ENCODE peak calls at places on chromosomes 3 and 15, in ten cellular contexts. One of them, this sample, is unnamed.

GRCh38 chr15:73283341-73283962 is 85.3 kb downstream of the HCN4 start:
- DNase-seq in SW480: no peak
- DNase-seq in GDM1: no peak
- DNase-seq in G401: peak; percentile 67
- DNase-seq in WTC11: no peak
- DNase-seq in right atrium auricular region: no peak
- DNase-seq in brain microvascular endothelial cell: no peak
- DNase-seq in HS-5: no peak
- DNase-seq in activated T-cell treated with anti-CD3 and anti-CD28 coated beads, Interleukin-2, amount 50 U/mL, for 24 hours: no peak
- DNase-seq in AG09309: no peak
- DNase-seq in this sample: no peak

GRCh38 chr3:39327053-39327745 is 2.3 kb upstream of the CCR8 start:
- DNase-seq in SW480: no peak
- DNase-seq in GDM1: no peak
- DNase-seq in G401: no peak
- DNase-seq in WTC11: no peak
- DNase-seq in right atrium auricular region: no peak
- DNase-seq in brain microvascular endothelial cell: no peak
- DNase-seq in HS-5: no peak
- DNase-seq in activated T-cell treated with anti-CD3 and anti-CD28 coated beads, Interleukin-2, amount 50 U/mL, for 24 hours: no peak
- DNase-seq in AG09309: no peak
- DNase-seq in this sample: no peak

GRCh38 chr3:186044973-186045372 is 63.9 kb downstream of the ETV5 start:
- DNase-seq in SW480: no peak
- DNase-seq in GDM1: no peak
- DNase-seq in G401: no peak
- DNase-seq in WTC11: no peak
- DNase-seq in right atrium auricular region: no peak
- DNase-seq in brain microvascular endothelial cell: no peak
- DNase-seq in HS-5: no peak
- DNase-seq in activated T-cell treated with anti-CD3 and anti-CD28 coated beads, Interleukin-2, amount 50 U/mL, for 24 hours: no peak
- DNase-seq in AG09309: no peak
- DNase-seq in this sample: no peak

GRCh38 chr15:101306341-101307047 is 11.4 kb upstream of the SNRPA1 start:
- DNase-seq in SW480: no peak
- DNase-seq in GDM1: no peak
- DNase-seq in G401: no peak
- DNase-seq in WTC11: no peak
- DNase-seq in right atrium auricular region: peak; percentile 32
- DNase-seq in brain microvascular endothelial cell: no peak
- DNase-seq in HS-5: no peak
- DNase-seq in activated T-cell treated with anti-CD3 and anti-CD28 coated beads, Interleukin-2, amount 50 U/mL, for 24 hours: peak; percentile 14
- DNase-seq in AG09309: no peak
- DNase-seq in this sample: peak; percentile 27

GRCh38 chr3:185744997-185745843 is 79.6 kb downstream of the IGF2BP2 start:
- DNase-seq in SW480: no peak
- DNase-seq in GDM1: peak; percentile 58
- DNase-seq in G401: no peak
- DNase-seq in WTC11: no peak
- DNase-seq in right atrium auricular region: no peak
- DNase-seq in brain microvascular endothelial cell: peak; percentile 97
- DNase-seq in HS-5: peak; percentile 84
- DNase-seq in activated T-cell treated with anti-CD3 and anti-CD28 coated beads, Interleukin-2, amount 50 U/mL, for 24 hours: no peak
- DNase-seq in AG09309: peak; percentile 52
- DNase-seq in this sample: peak; percentile 47

GRCh38 chr3:78880588-78881461 is 887.0 kb downstream of the ROBO1 start:
- DNase-seq in SW480: no peak
- DNase-seq in GDM1: no peak
- DNase-seq in G401: peak; percentile 82
- DNase-seq in WTC11: no peak
- DNase-seq in right atrium auricular region: no peak
- DNase-seq in brain microvascular endothelial cell: no peak
- DNase-seq in HS-5: no peak
- DNase-seq in activated T-cell treated with anti-CD3 and anti-CD28 coated beads, Interleukin-2, amount 50 U/mL, for 24 hours: no peak
- DNase-seq in AG09309: no peak
- DNase-seq in this sample: no peak

GRCh38 chr3:98901032-98901464 is 447 bp downstream of the DCBLD2 start:
- DNase-seq in SW480: peak; percentile 63
- DNase-seq in GDM1: no peak
- DNase-seq in G401: peak; percentile 62
- DNase-seq in WTC11: peak; percentile 70
- DNase-seq in right atrium auricular region: peak; percentile 68
- DNase-seq in brain microvascular endothelial cell: peak; percentile 48
- DNase-seq in HS-5: no peak
- DNase-seq in activated T-cell treated with anti-CD3 and anti-CD28 coated beads, Interleukin-2, amount 50 U/mL, for 24 hours: no peak
- DNase-seq in AG09309: no peak
- DNase-seq in this sample: peak; percentile 89

GRCh38 chr3:60600848-60601247 is 650.4 kb downstream of the FHIT start:
- DNase-seq in SW480: no peak
- DNase-seq in GDM1: no peak
- DNase-seq in G401: no peak
- DNase-seq in WTC11: no peak
- DNase-seq in right atrium auricular region: no peak
- DNase-seq in brain microvascular endothelial cell: no peak
- DNase-seq in HS-5: no peak
- DNase-seq in activated T-cell treated with anti-CD3 and anti-CD28 coated beads, Interleukin-2, amount 50 U/mL, for 24 hours: no peak
- DNase-seq in AG09309: no peak
- DNase-seq in this sample: no peak

GRCh38 chr3:33798418-33799201 is at the start of gene PDCD6IP:
- DNase-seq in SW480: peak; percentile 96
- DNase-seq in GDM1: peak; percentile 87
- DNase-seq in G401: peak; percentile 88
- DNase-seq in WTC11: peak; percentile 91
- DNase-seq in right atrium auricular region: peak; percentile 93
- DNase-seq in brain microvascular endothelial cell: peak; percentile 89
- DNase-seq in HS-5: peak; percentile 81
- DNase-seq in activated T-cell treated with anti-CD3 and anti-CD28 coated beads, Interleukin-2, amount 50 U/mL, for 24 hours: peak; percentile 93
- DNase-seq in AG09309: peak; percentile 62
- DNase-seq in this sample: peak; percentile 97

GRCh38 chr3:30770387-30770786 is 124.1 kb downstream of the GADL1 start:
- DNase-seq in SW480: peak; percentile 88
- DNase-seq in GDM1: no peak
- DNase-seq in G401: no peak
- DNase-seq in WTC11: no peak
- DNase-seq in right atrium auricular region: no peak
- DNase-seq in brain microvascular endothelial cell: peak; percentile 94
- DNase-seq in HS-5: peak; percentile 88
- DNase-seq in activated T-cell treated with anti-CD3 and anti-CD28 coated beads, Interleukin-2, amount 50 U/mL, for 24 hours: no peak
- DNase-seq in AG09309: peak; percentile 59
- DNase-seq in this sample: no peak

This sample was measured in endodermal cell.